ENCODE peak calls at places on chromosome 13, in four cellular contexts. R is mesenteric fat pad, D is NCI-H146, N is EL. G is an unnamed sample.

GRCh38 chr13:20708216-20708615 is 4.7 kb downstream of the IL17D start:
- DNase-seq in R (no peak), D (no peak), N (no peak), G (no peak)

GRCh38 chr13:48333976-48334375 is 30.4 kb downstream of the RB1 start:
- DNase-seq in R (no peak), D (no peak), N (peak; percentile 9), G (peak; percentile 66)

GRCh38 chr13:59354665-59355064 is 809.1 kb downstream of the DIAPH3 start:
- DNase-seq in R (no peak), D (no peak), N (no peak), G (no peak)

GRCh38 chr13:91572944-91573535 is 174.6 kb downstream of the GPC5 start:
- DNase-seq in R (no peak), D (no peak), N (no peak), G (no peak)

GRCh38 chr13:93814658-93815057 is 588.1 kb downstream of the GPC6 start:
- DNase-seq in R (no peak), D (no peak), N (no peak), G (no peak)

GRCh38 chr13:49904729-49905456 is 31.2 kb downstream of the SPRYD7 start:
- DNase-seq in R (no peak), D (no peak), N (no peak), G (no peak)

GRCh38 chr13:51832471-51833152 is 12.4 kb downstream of the TMEM272 start:
- DNase-seq in R (no peak), D (peak; percentile 9), N (peak; percentile 28), G (peak; percentile 30)

GRCh38 chr13:73656863-73657262 is 477.3 kb downstream of the KLF12 start:
- DNase-seq in R (no peak), D (no peak), N (peak; percentile 37), G (no peak)

GRCh38 chr13:24063281-24063851 is 97.2 kb upstream of the SPATA13 start:
- DNase-seq in R (no peak), D (no peak), N (no peak), G (no peak)

GRCh38 chr13:49436890-49437289 is 7.0 kb downstream of the CAB39L start:
- DNase-seq in R (no peak), D (no peak), N (peak; percentile 43), G (no peak)

GRCh38 chr13:99154064-99154463 is 46.6 kb upstream of the UBAC2 start:
- DNase-seq in R (no peak), D (no peak), N (no peak), G (no peak)

G was measured in RPMI8226.